ENCODE peak calls at places on chromosomes 16 and 17, in nine cellular contexts. One of them, this sample, is unnamed.
A peak's percentile ranks its signal among the peaks of the same experiment; 100 is the strongest.

GRCh38 chr16:1351215-1351581 is 480 bp downstream of the TSR3 start:
- DNase-seq in GM23338: no peak
- DNase-seq in OCI-LY7: no peak
- DNase-seq in HCT116: no peak
- DNase-seq in GM23248: peak; percentile 27
- DNase-seq in neural progenitor cell: no peak
- DNase-seq in hepatocyte: no peak
- DNase-seq in SK-N-SH: no peak
- DNase-seq in MM.1S: no peak
- DNase-seq in this sample: no peak

GRCh38 chr17:39224778-39225307 is 902 bp downstream of the STAC2 start:
- DNase-seq in GM23338: no peak
- DNase-seq in OCI-LY7: no peak
- DNase-seq in HCT116: no peak
- DNase-seq in GM23248: no peak
- DNase-seq in neural progenitor cell: peak; percentile 49
- DNase-seq in hepatocyte: no peak
- DNase-seq in SK-N-SH: peak; percentile 69
- DNase-seq in MM.1S: no peak
- DNase-seq in this sample: no peak

GRCh38 chr17:40912506-40913220 is 24.8 kb downstream of the KRT23 start:
- DNase-seq in GM23338: no peak
- DNase-seq in OCI-LY7: no peak
- DNase-seq in HCT116: no peak
- DNase-seq in GM23248: no peak
- DNase-seq in neural progenitor cell: no peak
- DNase-seq in hepatocyte: no peak
- DNase-seq in SK-N-SH: no peak
- DNase-seq in MM.1S: no peak
- DNase-seq in this sample: peak; percentile 52

GRCh38 chr17:14813649-14814048 is 451.5 kb downstream of the PMP22 start:
- DNase-seq in GM23338: peak; percentile 95
- DNase-seq in OCI-LY7: peak; percentile 68
- DNase-seq in HCT116: no peak
- DNase-seq in GM23248: no peak
- DNase-seq in neural progenitor cell: peak; percentile 71
- DNase-seq in hepatocyte: peak; percentile 49
- DNase-seq in SK-N-SH: peak; percentile 4
- DNase-seq in MM.1S: no peak
- DNase-seq in this sample: peak; percentile 44

GRCh38 chr16:2194852-2195315 is 1.5 kb downstream of the CASKIN1 start:
- DNase-seq in GM23338: peak; percentile 89
- DNase-seq in OCI-LY7: peak; percentile 68
- DNase-seq in HCT116: no peak
- DNase-seq in GM23248: peak; percentile 51
- DNase-seq in neural progenitor cell: peak; percentile 64
- DNase-seq in hepatocyte: peak; percentile 69
- DNase-seq in SK-N-SH: peak; percentile 74
- DNase-seq in MM.1S: peak; percentile 53
- DNase-seq in this sample: peak; percentile 64

GRCh38 chr17:27577884-27578717 is 52.9 kb upstream of the LGALS9 start:
- DNase-seq in GM23338: no peak
- DNase-seq in OCI-LY7: no peak
- DNase-seq in HCT116: no peak
- DNase-seq in GM23248: peak; percentile 55
- DNase-seq in neural progenitor cell: no peak
- DNase-seq in hepatocyte: peak; percentile 75
- DNase-seq in SK-N-SH: peak; percentile 80
- DNase-seq in MM.1S: no peak
- DNase-seq in this sample: no peak

GRCh38 chr17:82794781-82795505 is 43.1 kb downstream of the TBCD start:
- DNase-seq in GM23338: no peak
- DNase-seq in OCI-LY7: no peak
- DNase-seq in HCT116: no peak
- DNase-seq in GM23248: peak; percentile 48
- DNase-seq in neural progenitor cell: no peak
- DNase-seq in hepatocyte: no peak
- DNase-seq in SK-N-SH: no peak
- DNase-seq in MM.1S: no peak
- DNase-seq in this sample: no peak

GRCh38 chr17:30824002-30824355 is 513 bp downstream of the CRLF3 start:
- DNase-seq in GM23338: no peak
- DNase-seq in OCI-LY7: peak; percentile 36
- DNase-seq in HCT116: no peak
- DNase-seq in GM23248: peak; percentile 50
- DNase-seq in neural progenitor cell: no peak
- DNase-seq in hepatocyte: peak; percentile 22
- DNase-seq in SK-N-SH: peak; percentile 68
- DNase-seq in MM.1S: no peak
- DNase-seq in this sample: no peak

GRCh38 chr17:63178530-63178929 is 212.5 kb downstream of the TANC2 start:
- DNase-seq in GM23338: no peak
- DNase-seq in OCI-LY7: no peak
- DNase-seq in HCT116: no peak
- DNase-seq in GM23248: peak; percentile 13
- DNase-seq in neural progenitor cell: no peak
- DNase-seq in hepatocyte: no peak
- DNase-seq in SK-N-SH: no peak
- DNase-seq in MM.1S: no peak
- DNase-seq in this sample: no peak

GRCh38 chr17:77302682-77303081 is 161.9 kb downstream of the SEC14L1 start:
- DNase-seq in GM23338: no peak
- DNase-seq in OCI-LY7: no peak
- DNase-seq in HCT116: no peak
- DNase-seq in GM23248: no peak
- DNase-seq in neural progenitor cell: no peak
- DNase-seq in hepatocyte: no peak
- DNase-seq in SK-N-SH: no peak
- DNase-seq in MM.1S: no peak
- DNase-seq in this sample: no peak

GRCh38 chr17:42456223-42457106 is 2.2 kb upstream of the ATP6V0A1 start:
- DNase-seq in GM23338: no peak
- DNase-seq in OCI-LY7: peak; percentile 76
- DNase-seq in HCT116: no peak
- DNase-seq in GM23248: peak; percentile 80
- DNase-seq in neural progenitor cell: no peak
- DNase-seq in hepatocyte: no peak
- DNase-seq in SK-N-SH: no peak
- DNase-seq in MM.1S: peak; percentile 70
- DNase-seq in this sample: no peak

GRCh38 chr16:19777061-19777460 is 59.0 kb downstream of the IQCK start:
- DNase-seq in GM23338: no peak
- DNase-seq in OCI-LY7: no peak
- DNase-seq in HCT116: no peak
- DNase-seq in GM23248: no peak
- DNase-seq in neural progenitor cell: no peak
- DNase-seq in hepatocyte: no peak
- DNase-seq in SK-N-SH: no peak
- DNase-seq in MM.1S: peak; percentile 77
- DNase-seq in this sample: no peak

GRCh38 chr16:83701494-83701893 is 106.3 kb upstream of the HSBP1 start:
- DNase-seq in GM23338: peak; percentile 90
- DNase-seq in OCI-LY7: peak; percentile 23
- DNase-seq in HCT116: no peak
- DNase-seq in GM23248: peak; percentile 62
- DNase-seq in neural progenitor cell: peak; percentile 86
- DNase-seq in hepatocyte: peak; percentile 77
- DNase-seq in SK-N-SH: no peak
- DNase-seq in MM.1S: peak; percentile 53
- DNase-seq in this sample: peak; percentile 41

GRCh38 chr16:3243882-3244281 is 8.9 kb upstream of the ZNF200 start:
- DNase-seq in GM23338: no peak
- DNase-seq in OCI-LY7: no peak
- DNase-seq in HCT116: no peak
- DNase-seq in GM23248: no peak
- DNase-seq in neural progenitor cell: no peak
- DNase-seq in hepatocyte: no peak
- DNase-seq in SK-N-SH: no peak
- DNase-seq in MM.1S: no peak
- DNase-seq in this sample: no peak

GRCh38 chr17:41987642-41988041 is 21.0 kb downstream of the CNP start:
- DNase-seq in GM23338: no peak
- DNase-seq in OCI-LY7: peak; percentile 51
- DNase-seq in HCT116: no peak
- DNase-seq in GM23248: peak; percentile 16
- DNase-seq in neural progenitor cell: no peak
- DNase-seq in hepatocyte: no peak
- DNase-seq in SK-N-SH: no peak
- DNase-seq in MM.1S: no peak
- DNase-seq in this sample: no peak

GRCh38 chr17:72297326-72298115 is 176.7 kb downstream of the SOX9 start:
- DNase-seq in GM23338: no peak
- DNase-seq in OCI-LY7: no peak
- DNase-seq in HCT116: peak; percentile 48
- DNase-seq in GM23248: peak; percentile 71
- DNase-seq in neural progenitor cell: no peak
- DNase-seq in hepatocyte: no peak
- DNase-seq in SK-N-SH: no peak
- DNase-seq in MM.1S: no peak
- DNase-seq in this sample: peak; percentile 86

GRCh38 chr16:75462804-75463203 is 1.7 kb downstream of the TMEM170A start:
- DNase-seq in GM23338: no peak
- DNase-seq in OCI-LY7: peak; percentile 9
- DNase-seq in HCT116: no peak
- DNase-seq in GM23248: peak; percentile 32
- DNase-seq in neural progenitor cell: no peak
- DNase-seq in hepatocyte: no peak
- DNase-seq in SK-N-SH: no peak
- DNase-seq in MM.1S: peak; percentile 8
- DNase-seq in this sample: no peak

GRCh38 chr17:66941249-66941648 is 23.3 kb upstream of the CACNG4 start:
- DNase-seq in GM23338: no peak
- DNase-seq in OCI-LY7: no peak
- DNase-seq in HCT116: no peak
- DNase-seq in GM23248: no peak
- DNase-seq in neural progenitor cell: no peak
- DNase-seq in hepatocyte: no peak
- DNase-seq in SK-N-SH: no peak
- DNase-seq in MM.1S: no peak
- DNase-seq in this sample: no peak

GRCh38 chr17:31499771-31500554 is 108.5 kb downstream of the RAB11FIP4 start:
- DNase-seq in GM23338: peak; percentile 80
- DNase-seq in OCI-LY7: no peak
- DNase-seq in HCT116: peak; percentile 42
- DNase-seq in GM23248: peak; percentile 63
- DNase-seq in neural progenitor cell: peak; percentile 51
- DNase-seq in hepatocyte: no peak
- DNase-seq in SK-N-SH: peak; percentile 81
- DNase-seq in MM.1S: no peak
- DNase-seq in this sample: peak; percentile 66

GRCh38 chr17:37283414-37283961 is 92.3 kb upstream of the C17orf78 start:
- DNase-seq in GM23338: no peak
- DNase-seq in OCI-LY7: no peak
- DNase-seq in HCT116: no peak
- DNase-seq in GM23248: peak; percentile 12
- DNase-seq in neural progenitor cell: no peak
- DNase-seq in hepatocyte: no peak
- DNase-seq in SK-N-SH: no peak
- DNase-seq in MM.1S: no peak
- DNase-seq in this sample: no peak

GRCh38 chr16:21646091-21646490 is 6.3 kb downstream of the IGSF6 start:
- DNase-seq in GM23338: no peak
- DNase-seq in OCI-LY7: no peak
- DNase-seq in HCT116: no peak
- DNase-seq in GM23248: peak; percentile 41
- DNase-seq in neural progenitor cell: no peak
- DNase-seq in hepatocyte: no peak
- DNase-seq in SK-N-SH: no peak
- DNase-seq in MM.1S: no peak
- DNase-seq in this sample: no peak

DNA sequence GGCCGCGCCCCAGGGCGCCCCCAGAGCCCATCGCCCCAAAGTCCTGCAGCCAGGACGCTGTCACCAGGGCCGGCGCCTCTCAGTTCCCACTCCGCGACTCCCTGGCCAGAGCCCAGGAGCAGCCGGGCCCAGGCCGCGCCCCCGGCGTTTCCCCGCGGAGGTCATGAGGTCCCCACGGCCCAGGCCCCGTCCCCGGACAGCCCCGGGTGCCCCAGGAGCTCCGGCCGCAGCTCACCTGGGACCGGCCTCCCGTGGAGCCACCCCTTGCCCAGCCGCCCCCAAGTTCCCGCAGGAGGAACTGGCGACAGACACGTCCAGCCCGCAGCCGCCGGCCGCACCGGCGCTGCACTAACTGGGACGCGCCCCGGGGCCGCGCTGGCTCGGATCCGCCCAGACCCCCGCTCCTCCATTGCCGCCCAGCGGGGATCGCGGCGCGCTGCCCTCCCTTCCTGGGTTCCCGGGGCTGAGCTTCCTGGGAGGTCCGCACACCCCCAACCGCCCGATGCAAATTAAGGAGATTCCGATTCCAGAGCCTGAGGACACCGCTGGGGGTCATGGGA is 9.7 kb downstream of the AHSP start:
- DNase-seq in GM23338: peak; percentile 73
- DNase-seq in OCI-LY7: no peak
- DNase-seq in HCT116: no peak
- DNase-seq in GM23248: no peak
- DNase-seq in neural progenitor cell: peak; percentile 48
- DNase-seq in hepatocyte: peak; percentile 18
- DNase-seq in SK-N-SH: peak; percentile 57
- DNase-seq in MM.1S: no peak
- DNase-seq in this sample: no peak
- TF ChIP-seq EZH2phosphoT487 in GM23338: no peak
- TF ChIP-seq EZH2phosphoT487 in OCI-LY7: no peak
- TF ChIP-seq EZH2phosphoT487 in HCT116: no peak
- TF ChIP-seq EZH2phosphoT487 in GM23248: no peak
- TF ChIP-seq EZH2phosphoT487 in neural progenitor cell: no peak
- TF ChIP-seq EZH2phosphoT487 in hepatocyte: no peak
- TF ChIP-seq EZH2phosphoT487 in SK-N-SH: no peak
- TF ChIP-seq EZH2phosphoT487 in MM.1S: no peak
- TF ChIP-seq EZH2phosphoT487 in this sample: no peak

GRCh38 chr17:48100591-48101011 is 677 bp downstream of the CBX1 start:
- DNase-seq in GM23338: peak; percentile 89
- DNase-seq in OCI-LY7: no peak
- DNase-seq in HCT116: peak; percentile 68
- DNase-seq in GM23248: peak; percentile 77
- DNase-seq in neural progenitor cell: peak; percentile 81
- DNase-seq in hepatocyte: peak; percentile 75
- DNase-seq in SK-N-SH: peak; percentile 73
- DNase-seq in MM.1S: no peak
- DNase-seq in this sample: peak; percentile 79
- TF ChIP-seq EZH2phosphoT487 in GM23338: no peak
- TF ChIP-seq EZH2phosphoT487 in OCI-LY7: no peak
- TF ChIP-seq EZH2phosphoT487 in HCT116: no peak
- TF ChIP-seq EZH2phosphoT487 in GM23248: no peak
- TF ChIP-seq EZH2phosphoT487 in neural progenitor cell: no peak
- TF ChIP-seq EZH2phosphoT487 in hepatocyte: no peak
- TF ChIP-seq EZH2phosphoT487 in SK-N-SH: no peak
- TF ChIP-seq EZH2phosphoT487 in MM.1S: no peak
- TF ChIP-seq EZH2phosphoT487 in this sample: no peak

GRCh38 chr17:10787306-10788020 is 16.4 kb downstream of the TMEM238L start:
- DNase-seq in GM23338: no peak
- DNase-seq in OCI-LY7: no peak
- DNase-seq in HCT116: no peak
- DNase-seq in GM23248: no peak
- DNase-seq in neural progenitor cell: no peak
- DNase-seq in hepatocyte: no peak
- DNase-seq in SK-N-SH: no peak
- DNase-seq in MM.1S: no peak
- DNase-seq in this sample: no peak
- TF ChIP-seq EZH2phosphoT487 in GM23338: no peak
- TF ChIP-seq EZH2phosphoT487 in OCI-LY7: no peak
- TF ChIP-seq EZH2phosphoT487 in HCT116: no peak
- TF ChIP-seq EZH2phosphoT487 in GM23248: no peak
- TF ChIP-seq EZH2phosphoT487 in neural progenitor cell: no peak
- TF ChIP-seq EZH2phosphoT487 in hepatocyte: no peak
- TF ChIP-seq EZH2phosphoT487 in SK-N-SH: no peak
- TF ChIP-seq EZH2phosphoT487 in MM.1S: no peak
- TF ChIP-seq EZH2phosphoT487 in this sample: no peak

GRCh38 chr16:26717826-26718225 is 348.9 kb upstream of the C16orf82 start:
- DNase-seq in GM23338: peak; percentile 15
- DNase-seq in OCI-LY7: peak; percentile 73
- DNase-seq in HCT116: no peak
- DNase-seq in GM23248: no peak
- DNase-seq in neural progenitor cell: no peak
- DNase-seq in hepatocyte: no peak
- DNase-seq in SK-N-SH: no peak
- DNase-seq in MM.1S: no peak
- DNase-seq in this sample: no peak
- TF ChIP-seq EZH2phosphoT487 in GM23338: no peak
- TF ChIP-seq EZH2phosphoT487 in OCI-LY7: no peak
- TF ChIP-seq EZH2phosphoT487 in HCT116: no peak
- TF ChIP-seq EZH2phosphoT487 in GM23248: no peak
- TF ChIP-seq EZH2phosphoT487 in neural progenitor cell: no peak
- TF ChIP-seq EZH2phosphoT487 in hepatocyte: no peak
- TF ChIP-seq EZH2phosphoT487 in SK-N-SH: no peak
- TF ChIP-seq EZH2phosphoT487 in MM.1S: no peak
- TF ChIP-seq EZH2phosphoT487 in this sample: no peak

This sample was measured in PC-3.